ENCODE peak calls at places on chromosomes 6 and 20, in six cellular contexts. J, P, S, K, N and X are unnamed samples.

GRCh38 chr6:109644131-109644530 is 46.9 kb downstream of the AK9 start:
- DNase-seq in J (no peak), P (no peak), S (no peak), K (no peak), N (no peak), X (no peak)

GRCh38 chr6:84696181-84696580 is 68.2 kb downstream of the TBX18 start:
- DNase-seq in J (no peak), P (no peak), S (no peak), K (no peak), N (no peak), X (no peak)

GRCh38 chr6:3015144-3015543 is 15.4 kb downstream of the NQO2 start:
- DNase-seq in J (no peak), P (no peak), S (no peak), K (no peak), N (no peak), X (no peak)

GRCh38 chr6:128209771-128210170 is 308.9 kb upstream of the THEMIS start:
- DNase-seq in J (peak), P (no peak), S (no peak), K (no peak), N (no peak), X (no peak)

GRCh38 chr6:87078983-87079616 is 15.8 kb downstream of the CGA start:
- DNase-seq in J (peak), P (peak), S (peak), K (peak), N (peak), X (peak)

GRCh38 chr6:169169941-169170582 is 83.6 kb downstream of the THBS2 start:
- DNase-seq in J (no peak), P (no peak), S (no peak), K (no peak), N (no peak), X (no peak)

GRCh38 chr6:139708342-139709199 is 334.1 kb upstream of the CITED2 start:
- DNase-seq in J (peak), P (no peak), S (peak), K (no peak), N (no peak), X (no peak)

GRCh38 chr6:147603392-147604081 is 95.0 kb downstream of the SAMD5 start:
- DNase-seq in J (no peak), P (peak), S (no peak), K (no peak), N (no peak), X (no peak)

GRCh38 chr6:79604583-79605037 is 26.5 kb upstream of the SH3BGRL2 start:
- DNase-seq in J (peak), P (no peak), S (no peak), K (no peak), N (no peak), X (no peak)

GRCh38 chr20:54980321-54980960 is 505.0 kb downstream of the DOK5 start:
- DNase-seq in J (peak), P (no peak), S (no peak), K (no peak), N (no peak), X (no peak)

GRCh38 chr6:113018351-113019151 is 671.4 kb downstream of the RFPL4B start:
- DNase-seq in J (peak), P (no peak), S (no peak), K (no peak), N (no peak), X (no peak)

GRCh38 chr6:113017316-113017715 is 670.2 kb downstream of the RFPL4B start:
- DNase-seq in J (no peak), P (no peak), S (no peak), K (no peak), N (no peak), X (no peak)

GRCh38 chr6:113011803-113012202 is 664.7 kb downstream of the RFPL4B start:
- DNase-seq in J (no peak), P (no peak), S (no peak), K (no peak), N (no peak), X (no peak)

GRCh38 chr6:113011389-113011788 is 664.3 kb downstream of the RFPL4B start:
- DNase-seq in J (no peak), P (no peak), S (no peak), K (no peak), N (no peak), X (no peak)

GRCh38 chr6:113015249-113015648 is 668.1 kb downstream of the RFPL4B start:
- DNase-seq in J (no peak), P (peak), S (no peak), K (no peak), N (no peak), X (no peak)
- TF ChIP-seq CTCF in J (no peak), P (no peak), S (no peak), K (no peak), N (no peak), X (no peak)

GRCh38 chr6:7671581-7671980 is 54.3 kb upstream of the BMP6 start:
- DNase-seq in J (no peak), P (no peak), S (no peak), K (no peak), N (no peak), X (no peak)

GRCh38 chr6:7673063-7673536 is 52.8 kb upstream of the BMP6 start:
- DNase-seq in J (peak), P (peak), S (peak), K (no peak), N (no peak), X (peak)

GRCh38 chr6:7669742-7670141 is 56.2 kb upstream of the BMP6 start:
- DNase-seq in J (no peak), P (no peak), S (no peak), K (no peak), N (no peak), X (no peak)

GRCh38 chr6:7672066-7673062 is 53.5 kb upstream of the BMP6 start:
- DNase-seq in J (peak), P (no peak), S (no peak), K (no peak), N (no peak), X (peak)

DNA sequence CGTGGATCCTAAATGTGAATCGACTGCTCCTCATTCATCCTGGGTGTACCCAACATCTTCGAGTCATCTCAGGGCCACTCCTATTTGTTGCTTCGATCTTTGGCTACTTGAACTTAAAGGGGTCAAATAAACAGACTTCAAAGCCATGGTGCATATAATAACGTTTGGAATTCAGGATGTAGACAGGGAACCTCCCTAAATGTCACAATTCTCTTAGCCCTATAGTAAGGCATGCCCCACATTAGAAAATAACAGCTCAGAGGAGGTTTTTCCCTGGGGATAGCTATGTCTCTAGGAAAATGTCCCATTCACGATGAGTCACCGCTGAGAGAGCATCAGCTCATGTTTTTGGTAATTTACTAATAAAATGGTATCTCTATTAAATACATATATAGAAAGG is 54.8 kb upstream of the BMP6 start:
- DNase-seq in J (peak), P (no peak), S (no peak), K (no peak), N (no peak), X (no peak)
- TF ChIP-seq CTCF in J (no peak), P (no peak), S (no peak), K (no peak), N (no peak), X (no peak)

GRCh38 chr20:32510601-32511357 is 74.4 kb downstream of the NOL4L start:
- DNase-seq in J (peak), P (no peak), S (peak), K (no peak), N (no peak), X (no peak)
- TF ChIP-seq CTCF in J (no peak), P (no peak), S (no peak), K (no peak), N (no peak), X (no peak)

GRCh38 chr6:129893513-129894098 is 32.5 kb upstream of the TMEM244 start:
- DNase-seq in J (peak), P (no peak), S (no peak), K (no peak), N (no peak), X (no peak)
- TF ChIP-seq CTCF in J (peak), P (peak), S (no peak), K (peak), N (no peak), X (peak)

GRCh38 chr6:15515660-15516375 is 147.0 kb downstream of the DTNBP1 start:
- DNase-seq in J (no peak), P (no peak), S (no peak), K (no peak), N (no peak), X (no peak)
- TF ChIP-seq CTCF in J (no peak), P (peak), S (no peak), K (no peak), N (no peak), X (no peak)

DNA sequence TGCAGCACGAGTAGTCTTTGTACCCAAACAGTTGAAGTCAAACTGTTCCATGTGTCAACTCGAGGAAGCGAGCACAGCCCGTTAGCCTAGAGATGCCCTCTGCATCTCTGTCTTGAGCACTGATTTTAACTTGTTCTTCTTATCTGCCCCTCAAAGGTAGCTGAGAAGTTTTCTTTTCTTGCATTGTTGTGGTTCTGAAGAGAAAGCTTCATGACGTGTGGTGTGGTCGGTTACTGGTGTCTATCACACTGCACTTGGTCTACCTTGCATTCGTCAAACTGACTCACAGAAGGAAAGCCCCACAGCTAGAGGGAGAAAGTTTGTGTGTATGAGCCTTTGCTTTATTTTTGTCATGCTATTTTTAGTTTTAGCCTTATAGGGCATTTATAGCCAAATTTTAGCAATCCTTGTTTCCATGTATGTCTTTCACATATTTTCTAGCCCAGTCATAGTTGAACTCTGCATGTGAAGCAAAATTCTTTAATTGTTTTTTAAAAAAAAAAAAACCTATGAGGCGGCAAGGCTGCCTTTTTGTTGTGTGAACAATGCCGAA is 115.1 kb downstream of the JAG1 start:
- DNase-seq in J (peak), P (no peak), S (no peak), K (no peak), N (no peak), X (no peak)
- TF ChIP-seq CTCF in J (no peak), P (peak), S (no peak), K (no peak), N (no peak), X (no peak)

DNA sequence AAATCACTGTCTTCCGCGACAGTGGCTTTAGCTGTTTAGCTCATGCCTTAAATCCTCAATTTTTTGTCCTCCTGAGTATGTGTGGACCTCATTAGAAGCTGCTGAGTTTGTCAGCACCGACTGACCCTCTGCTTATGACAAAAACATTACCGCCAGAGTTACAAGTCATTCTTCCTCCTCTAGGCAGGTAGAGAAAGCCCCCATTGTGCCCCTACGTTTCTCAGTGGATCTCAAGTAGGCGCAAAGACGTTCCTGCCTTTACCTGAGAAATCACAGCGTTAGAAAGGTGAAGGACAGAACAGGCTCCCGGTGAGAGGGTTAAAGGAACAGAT is 227.3 kb upstream of the PDE10A start:
- DNase-seq in J (no peak), P (no peak), S (no peak), K (no peak), N (no peak), X (no peak)
- TF ChIP-seq CTCF in J (no peak), P (no peak), S (no peak), K (peak), N (no peak), X (no peak)